ENCODE peak calls at places on chromosomes 13 and 19, in eight cellular contexts. One of them, this sample, is unnamed.

GRCh38 chr19:45824041-45824471 is 8.9 kb upstream of the RSPH6A start:
- DNase-seq in AG04450: no peak
- DNase-seq in pancreas: no peak
- DNase-seq in right cardiac atrium: no peak
- DNase-seq in IMR-90: no peak
- DNase-seq in hepatocyte: no peak
- DNase-seq in fibroblast of lung: peak; percentile 54
- DNase-seq in CD4-positive, alpha-beta T cell: no peak
- DNase-seq in this sample: peak; percentile 56

GRCh38 chr13:33284016-33284415 is 1.5 kb downstream of the STARD13 start:
- DNase-seq in AG04450: no peak
- DNase-seq in CD4-positive, alpha-beta T cell: no peak
- DNase-seq in fibroblast of lung: peak; percentile 62
- DNase-seq in hepatocyte: no peak
- DNase-seq in right cardiac atrium: no peak
- DNase-seq in pancreas: no peak
- DNase-seq in IMR-90: peak; percentile 65
- DNase-seq in this sample: no peak

GRCh38 chr13:32330438-32330837 is 15.1 kb downstream of the BRCA2 start:
- DNase-seq in AG04450: no peak
- DNase-seq in right cardiac atrium: no peak
- DNase-seq in fibroblast of lung: peak; percentile 51
- DNase-seq in IMR-90: peak; percentile 71
- DNase-seq in CD4-positive, alpha-beta T cell: no peak
- DNase-seq in hepatocyte: no peak
- DNase-seq in pancreas: no peak
- DNase-seq in this sample: no peak

GRCh38 chr13:77389617-77389984 is 62.7 kb upstream of the MYCBP2 start:
- DNase-seq in pancreas: no peak
- DNase-seq in IMR-90: no peak
- DNase-seq in fibroblast of lung: no peak
- DNase-seq in hepatocyte: no peak
- DNase-seq in AG04450: no peak
- DNase-seq in right cardiac atrium: no peak
- DNase-seq in CD4-positive, alpha-beta T cell: no peak
- DNase-seq in this sample: no peak

GRCh38 chr13:54486421-54487166 is 1458.0 kb downstream of the OLFM4 start:
- DNase-seq in CD4-positive, alpha-beta T cell: no peak
- DNase-seq in hepatocyte: no peak
- DNase-seq in IMR-90: no peak
- DNase-seq in right cardiac atrium: no peak
- DNase-seq in fibroblast of lung: no peak
- DNase-seq in AG04450: no peak
- DNase-seq in pancreas: no peak
- DNase-seq in this sample: no peak

GRCh38 chr19:36207605-36208252 is 6.7 kb downstream of the ZNF565 start:
- DNase-seq in pancreas: no peak
- DNase-seq in fibroblast of lung: no peak
- DNase-seq in right cardiac atrium: no peak
- DNase-seq in IMR-90: no peak
- DNase-seq in AG04450: no peak
- DNase-seq in hepatocyte: no peak
- DNase-seq in CD4-positive, alpha-beta T cell: no peak
- DNase-seq in this sample: no peak

GRCh38 chr19:42313096-42313839 is at the start of gene TMEM145:
- DNase-seq in CD4-positive, alpha-beta T cell: no peak
- DNase-seq in right cardiac atrium: no peak
- DNase-seq in hepatocyte: peak; percentile 80
- DNase-seq in IMR-90: peak; percentile 52
- DNase-seq in AG04450: no peak
- DNase-seq in fibroblast of lung: peak; percentile 59
- DNase-seq in pancreas: no peak
- DNase-seq in this sample: peak; percentile 90

GRCh38 chr19:9345005-9345404 is 17.8 kb upstream of the ZNF177 start:
- DNase-seq in CD4-positive, alpha-beta T cell: no peak
- DNase-seq in IMR-90: no peak
- DNase-seq in pancreas: no peak
- DNase-seq in right cardiac atrium: no peak
- DNase-seq in AG04450: no peak
- DNase-seq in hepatocyte: no peak
- DNase-seq in fibroblast of lung: no peak
- DNase-seq in this sample: no peak

GRCh38 chr19:38209671-38210457 is 14.2 kb downstream of the DPF1 start:
- DNase-seq in right cardiac atrium: peak; percentile 89
- DNase-seq in pancreas: no peak
- DNase-seq in AG04450: no peak
- DNase-seq in CD4-positive, alpha-beta T cell: no peak
- DNase-seq in hepatocyte: peak; percentile 84
- DNase-seq in fibroblast of lung: peak; percentile 43
- DNase-seq in IMR-90: peak; percentile 37
- DNase-seq in this sample: peak; percentile 46

GRCh38 chr19:46659151-46660007 is 1.6 kb downstream of the DACT3 start:
- DNase-seq in IMR-90: no peak
- DNase-seq in fibroblast of lung: no peak
- DNase-seq in CD4-positive, alpha-beta T cell: no peak
- DNase-seq in hepatocyte: peak; percentile 61
- DNase-seq in AG04450: no peak
- DNase-seq in pancreas: no peak
- DNase-seq in right cardiac atrium: peak; percentile 46
- DNase-seq in this sample: no peak

DNA sequence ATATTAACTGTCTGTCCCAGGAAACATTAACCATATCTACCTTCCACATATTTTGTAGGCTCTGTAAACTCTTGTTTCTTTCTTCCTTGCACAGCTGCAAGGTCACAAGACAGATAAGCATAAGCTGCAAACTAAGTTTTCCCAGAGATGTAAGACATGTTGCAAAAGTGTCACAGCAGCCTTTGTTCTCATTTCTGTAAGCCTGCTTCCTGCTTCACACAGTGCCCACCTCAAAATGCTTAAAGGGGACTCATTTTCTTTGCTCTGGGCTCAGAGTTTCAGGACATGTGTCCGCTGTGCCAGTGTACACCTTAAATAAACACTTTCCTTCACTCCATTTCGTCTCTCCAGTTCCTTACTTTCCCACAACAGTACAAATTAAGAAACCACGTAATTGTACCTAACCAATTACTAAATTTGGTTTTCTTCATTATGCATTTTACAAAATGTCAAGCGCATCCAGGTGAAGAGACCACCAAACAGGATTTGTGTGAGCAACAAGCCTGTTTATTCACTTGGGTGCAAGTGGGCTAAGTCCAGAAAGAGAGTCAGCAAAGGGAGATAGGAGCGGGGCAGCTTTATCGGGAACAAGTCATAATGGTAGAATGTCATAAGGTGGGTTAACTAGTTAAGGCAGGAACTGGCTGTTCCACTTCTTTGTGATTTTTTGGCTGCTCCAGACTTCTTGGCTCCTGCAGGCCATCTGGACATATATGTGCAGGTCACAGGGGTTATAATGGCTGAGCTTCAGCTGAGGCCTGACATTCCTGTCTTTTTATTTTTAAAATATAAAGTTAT is 12.7 kb upstream of the ZNF431 start:
- DNase-seq in right cardiac atrium: no peak
- DNase-seq in AG04450: no peak
- DNase-seq in IMR-90: no peak
- DNase-seq in CD4-positive, alpha-beta T cell: no peak
- DNase-seq in fibroblast of lung: no peak
- DNase-seq in pancreas: peak; percentile 20
- DNase-seq in hepatocyte: no peak
- DNase-seq in this sample: no peak
- H3K27ac ChIP-seq in right cardiac atrium: no peak overlapping the region
- H3K27ac ChIP-seq in AG04450: no peak overlapping the region
- H3K27ac ChIP-seq in IMR-90: no peak overlapping the region
- H3K27ac ChIP-seq in CD4-positive, alpha-beta T cell: no peak overlapping the region
- H3K27ac ChIP-seq in fibroblast of lung: no peak overlapping the region
- H3K27ac ChIP-seq in pancreas: peak overlapping the region; percentile 65
- H3K27ac ChIP-seq in hepatocyte: peak overlapping the region; percentile 81
- H3K27ac ChIP-seq in this sample: peak overlapping the region; percentile 51

GRCh38 chr19:57888494-57889231 is at the start of gene ZNF814:
- DNase-seq in CD4-positive, alpha-beta T cell: peak; percentile 77
- DNase-seq in pancreas: peak; percentile 63
- DNase-seq in hepatocyte: peak; percentile 90
- DNase-seq in AG04450: peak; percentile 47
- DNase-seq in fibroblast of lung: peak; percentile 75
- DNase-seq in IMR-90: peak; percentile 84
- DNase-seq in right cardiac atrium: peak; percentile 85
- DNase-seq in this sample: peak; percentile 67
- H3K27ac ChIP-seq in CD4-positive, alpha-beta T cell: peak within 1 kb of the TSS; percentile 52
- H3K27ac ChIP-seq in pancreas: peak within 1 kb of the TSS; percentile 32
- H3K27ac ChIP-seq in hepatocyte: peak within 1 kb of the TSS; percentile 80
- H3K27ac ChIP-seq in AG04450: peak within 1 kb of the TSS; percentile 39
- H3K27ac ChIP-seq in fibroblast of lung: peak within 1 kb of the TSS; percentile 77
- H3K27ac ChIP-seq in IMR-90: peak within 1 kb of the TSS; percentile 63
- H3K27ac ChIP-seq in right cardiac atrium: peak within 1 kb of the TSS; percentile 10
- H3K27ac ChIP-seq in this sample: peak within 1 kb of the TSS; percentile 74

DNA sequence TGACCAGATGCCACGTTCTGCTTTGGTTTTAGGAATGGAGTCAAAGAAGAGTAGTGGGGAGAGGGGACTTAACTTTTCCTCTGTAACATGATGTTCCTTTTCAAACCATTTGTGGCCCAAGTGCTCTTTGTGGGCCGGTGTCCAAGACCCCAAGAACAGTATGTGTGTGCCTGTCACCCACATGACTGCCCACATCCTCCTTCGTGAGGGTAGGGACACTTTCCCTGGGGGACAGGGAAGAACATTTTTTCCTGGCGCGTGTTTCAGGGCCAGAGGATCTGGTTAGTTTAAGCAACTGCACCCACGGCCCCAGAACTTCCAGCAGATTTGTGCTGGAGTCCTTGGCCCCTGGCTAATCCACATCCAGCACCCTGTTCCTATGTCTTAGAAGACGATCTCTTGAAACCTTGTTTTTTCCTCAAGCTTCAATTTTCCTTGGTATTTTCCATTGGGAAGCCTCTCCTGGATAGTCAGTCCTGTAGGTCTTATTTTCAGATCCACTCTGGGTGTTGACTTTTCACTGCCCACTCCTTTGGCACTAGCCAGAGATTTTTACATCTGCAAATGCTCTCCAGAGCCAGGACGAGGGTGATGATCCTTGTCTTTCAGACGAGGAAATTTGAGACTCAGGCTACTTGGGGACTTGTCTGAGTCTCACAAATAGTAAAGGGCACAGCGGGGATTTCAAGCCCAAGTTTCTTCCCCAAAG is 10.8 kb upstream of the CCDC97 start:
- DNase-seq in hepatocyte: no peak
- DNase-seq in AG04450: no peak
- DNase-seq in fibroblast of lung: peak; percentile 13
- DNase-seq in CD4-positive, alpha-beta T cell: no peak
- DNase-seq in IMR-90: no peak
- DNase-seq in pancreas: no peak
- DNase-seq in right cardiac atrium: peak; percentile 60
- DNase-seq in this sample: no peak
- H3K27ac ChIP-seq in hepatocyte: peak overlapping the region; percentile 86
- H3K27ac ChIP-seq in AG04450: peak overlapping the region; percentile 57
- H3K27ac ChIP-seq in fibroblast of lung: peak overlapping the region; percentile 93
- H3K27ac ChIP-seq in CD4-positive, alpha-beta T cell: peak overlapping the region; percentile 38
- H3K27ac ChIP-seq in IMR-90: no peak overlapping the region
- H3K27ac ChIP-seq in pancreas: peak overlapping the region; percentile 50
- H3K27ac ChIP-seq in right cardiac atrium: peak overlapping the region; percentile 96
- H3K27ac ChIP-seq in this sample: peak overlapping the region; percentile 84

DNA sequence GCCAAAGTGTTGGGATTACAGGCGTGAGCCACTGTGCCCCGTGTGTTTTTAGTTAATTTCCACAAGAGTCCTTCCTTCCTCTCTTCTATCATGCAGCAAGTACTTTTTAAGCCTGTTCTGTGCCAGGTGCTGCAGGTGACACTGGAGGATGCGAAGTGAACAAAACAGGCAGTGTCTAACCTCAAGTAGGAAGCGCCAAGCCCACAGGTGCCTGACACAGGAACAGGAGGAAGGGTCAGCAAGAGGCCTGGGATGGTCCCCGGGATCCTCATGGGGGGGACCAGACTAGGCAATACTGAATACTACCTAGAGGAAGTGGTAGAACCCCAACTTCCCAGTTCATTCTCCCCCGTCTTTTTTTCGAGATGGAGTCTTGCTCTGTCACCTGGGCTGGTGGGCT is 1.8 kb upstream of the CALR start:
- DNase-seq in right cardiac atrium: no peak
- DNase-seq in hepatocyte: no peak
- DNase-seq in pancreas: no peak
- DNase-seq in fibroblast of lung: no peak
- DNase-seq in IMR-90: no peak
- DNase-seq in AG04450: no peak
- DNase-seq in CD4-positive, alpha-beta T cell: no peak
- DNase-seq in this sample: no peak
- H3K27ac ChIP-seq in right cardiac atrium: no peak overlapping the region
- H3K27ac ChIP-seq in hepatocyte: no peak overlapping the region
- H3K27ac ChIP-seq in pancreas: no peak overlapping the region
- H3K27ac ChIP-seq in fibroblast of lung: no peak overlapping the region
- H3K27ac ChIP-seq in IMR-90: no peak overlapping the region
- H3K27ac ChIP-seq in AG04450: no peak overlapping the region
- H3K27ac ChIP-seq in CD4-positive, alpha-beta T cell: no peak overlapping the region
- H3K27ac ChIP-seq in this sample: no peak overlapping the region

GRCh38 chr19:3642987-3643386 is 16.4 kb upstream of the CACTIN start:
- DNase-seq in AG04450: no peak
- DNase-seq in IMR-90: no peak
- DNase-seq in hepatocyte: no peak
- DNase-seq in CD4-positive, alpha-beta T cell: no peak
- DNase-seq in pancreas: no peak
- DNase-seq in fibroblast of lung: no peak
- DNase-seq in right cardiac atrium: no peak
- DNase-seq in this sample: no peak

GRCh38 chr19:3642296-3642695 is 15.7 kb upstream of the CACTIN start:
- DNase-seq in hepatocyte: no peak
- DNase-seq in IMR-90: no peak
- DNase-seq in fibroblast of lung: no peak
- DNase-seq in AG04450: no peak
- DNase-seq in pancreas: no peak
- DNase-seq in CD4-positive, alpha-beta T cell: no peak
- DNase-seq in right cardiac atrium: no peak
- DNase-seq in this sample: peak; percentile 49

GRCh38 chr19:3639479-3639878 is 12.9 kb upstream of the CACTIN start:
- DNase-seq in CD4-positive, alpha-beta T cell: no peak
- DNase-seq in pancreas: no peak
- DNase-seq in right cardiac atrium: no peak
- DNase-seq in hepatocyte: no peak
- DNase-seq in AG04450: no peak
- DNase-seq in fibroblast of lung: no peak
- DNase-seq in IMR-90: no peak
- DNase-seq in this sample: no peak

GRCh38 chr19:3643592-3644313 is 17.2 kb upstream of the CACTIN start:
- DNase-seq in IMR-90: no peak
- DNase-seq in AG04450: no peak
- DNase-seq in fibroblast of lung: no peak
- DNase-seq in right cardiac atrium: no peak
- DNase-seq in hepatocyte: no peak
- DNase-seq in pancreas: no peak
- DNase-seq in CD4-positive, alpha-beta T cell: no peak
- DNase-seq in this sample: no peak

GRCh38 chr19:3641515-3642269 is 15.1 kb upstream of the CACTIN start:
- DNase-seq in pancreas: no peak
- DNase-seq in fibroblast of lung: no peak
- DNase-seq in hepatocyte: no peak
- DNase-seq in IMR-90: no peak
- DNase-seq in right cardiac atrium: no peak
- DNase-seq in AG04450: no peak
- DNase-seq in CD4-positive, alpha-beta T cell: no peak
- DNase-seq in this sample: peak; percentile 76
- H3K27ac ChIP-seq in pancreas: no peak overlapping the region
- H3K27ac ChIP-seq in fibroblast of lung: no peak overlapping the region
- H3K27ac ChIP-seq in hepatocyte: no peak overlapping the region
- H3K27ac ChIP-seq in IMR-90: no peak overlapping the region
- H3K27ac ChIP-seq in right cardiac atrium: no peak overlapping the region
- H3K27ac ChIP-seq in AG04450: no peak overlapping the region
- H3K27ac ChIP-seq in CD4-positive, alpha-beta T cell: no peak overlapping the region
- H3K27ac ChIP-seq in this sample: no peak overlapping the region